ENCODE peak calls at places on chromosomes 5 and 9, in five cellular contexts. V is IMR-90, O is mesenchymal stem cell, Z is H1, U is neuronal stem cell. L is an unnamed sample.

GRCh38 chr5:179880066-179880650 is 21.5 kb upstream of the MRNIP start:
- DNase-seq in V (no peak), O (no peak), Z (no peak), U (no peak), L (no peak)

GRCh38 chr9:79615038-79615437 is 43.3 kb downstream of the TLE4 start:
- DNase-seq in V (no peak), O (no peak), Z (no peak), U (no peak), L (no peak)

GRCh38 chr9:126719677-126720435 is 85.0 kb upstream of the ZBTB43 start:
- DNase-seq in V (peak), O (peak), Z (peak), U (peak), L (peak)

GRCh38 chr9:121884057-121884512 is 209.0 kb downstream of the TTLL11 start:
- DNase-seq in V (no peak), O (no peak), Z (no peak), U (peak), L (no peak)

GRCh38 chr5:158203256-158203655 is 344.3 kb upstream of the CLINT1 start:
- DNase-seq in V (no peak), O (no peak), Z (no peak), U (no peak), L (no peak)

GRCh38 chr9:78035369-78035993 is 3.9 kb upstream of the GNAQ start:
- DNase-seq in V (peak), O (peak), Z (no peak), U (peak), L (peak)

GRCh38 chr9:75265525-75265972 is 177.2 kb downstream of the OSTF1 start:
- DNase-seq in V (peak), O (peak), Z (peak), U (peak), L (peak)

GRCh38 chr9:98256632-98257218 is 1.3 kb upstream of the TBC1D2 start:
- DNase-seq in V (no peak), O (no peak), Z (no peak), U (no peak), L (no peak)

GRCh38 chr5:6552612-6553011 is 80.2 kb downstream of the NSUN2 start:
- DNase-seq in V (no peak), O (no peak), Z (no peak), U (no peak), L (no peak)

GRCh38 chr5:93794954-93795353 is 53.6 kb upstream of the POU5F2 start:
- DNase-seq in V (no peak), O (no peak), Z (no peak), U (no peak), L (no peak)

GRCh38 chr9:127796225-127796813 is 6.4 kb upstream of the FPGS start:
- DNase-seq in V (peak), O (peak), Z (no peak), U (no peak), L (no peak)

GRCh38 chr5:90285581-90285980 is 124.0 kb downstream of the CETN3 start:
- DNase-seq in V (no peak), O (no peak), Z (no peak), U (no peak), L (no peak)

GRCh38 chr5:139241139-139241538 is 43.0 kb upstream of the SIL1 start:
- DNase-seq in V (no peak), O (no peak), Z (no peak), U (no peak), L (no peak)

GRCh38 chr5:169223595-169223953 is 77.4 kb downstream of the SLIT3 start:
- DNase-seq in V (no peak), O (no peak), Z (no peak), U (no peak), L (no peak)

GRCh38 chr5:66100851-66101250 is 43.2 kb upstream of the SREK1 start:
- DNase-seq in V (no peak), O (no peak), Z (no peak), U (no peak), L (no peak)

GRCh38 chr5:29077451-29077850 is 2039.1 kb upstream of the CDH9 start:
- DNase-seq in V (no peak), O (no peak), Z (no peak), U (no peak), L (no peak)

GRCh38 chr5:57778528-57779175 is 296.0 kb upstream of the ACTBL2 start:
- DNase-seq in V (peak), O (peak), Z (no peak), U (no peak), L (no peak)

GRCh38 chr5:96821260-96821916 is 13.6 kb upstream of the ERAP1 start:
- DNase-seq in V (peak), O (peak), Z (no peak), U (no peak), L (no peak)

GRCh38 chr5:174235226-174235992 is 189.9 kb downstream of the NSG2 start:
- DNase-seq in V (no peak), O (no peak), Z (no peak), U (no peak), L (no peak)

GRCh38 chr5:71699233-71699632 is 19.8 kb upstream of the CARTPT start:
- DNase-seq in V (no peak), O (no peak), Z (no peak), U (no peak), L (no peak)
- H3K4me2 ChIP-seq in V (no peak), O (no peak), Z (no peak), U (no peak), L (no peak)

GRCh38 chr9:94030318-94031179 is 53.7 kb upstream of the PTPDC1 start:
- DNase-seq in V (peak), O (peak), Z (peak), U (peak), L (peak)
- H3K14ac ChIP-seq in V (peak), O (peak), Z (no peak), U (peak), L (peak)

GRCh38 chr5:142250119-142250518 is 74.7 kb downstream of the SPRY4 start:
- DNase-seq in V (no peak), O (no peak), Z (no peak), U (no peak), L (no peak)

GRCh38 chr5:142244440-142244839 is 80.4 kb downstream of the SPRY4 start:
- DNase-seq in V (no peak), O (no peak), Z (no peak), U (no peak), L (no peak)

GRCh38 chr5:142246263-142246662 is 78.6 kb downstream of the SPRY4 start:
- DNase-seq in V (peak), O (no peak), Z (no peak), U (no peak), L (no peak)

GRCh38 chr5:142245776-142246175 is 79.0 kb downstream of the SPRY4 start:
- DNase-seq in V (no peak), O (no peak), Z (no peak), U (no peak), L (no peak)

GRCh38 chr5:142248853-142249462 is 75.9 kb downstream of the SPRY4 start:
- DNase-seq in V (peak), O (no peak), Z (no peak), U (no peak), L (no peak)
- H2BK15ac ChIP-seq in V (no peak), O (no peak), Z (no peak), U (no peak), L (no peak)

GRCh38 chr5:160155017-160155725 is 35.9 kb upstream of the PWWP2A start:
- DNase-seq in V (no peak), O (no peak), Z (no peak), U (no peak), L (no peak)

GRCh38 chr5:160158087-160158486 is 38.8 kb upstream of the PWWP2A start:
- DNase-seq in V (no peak), O (no peak), Z (no peak), U (no peak), L (peak)

GRCh38 chr5:160152901-160153300 is 33.7 kb upstream of the PWWP2A start:
- DNase-seq in V (no peak), O (no peak), Z (no peak), U (no peak), L (no peak)

GRCh38 chr5:160150381-160150780 is 31.1 kb upstream of the PWWP2A start:
- DNase-seq in V (no peak), O (no peak), Z (no peak), U (no peak), L (no peak)

GRCh38 chr5:160152287-160152686 is 33.0 kb upstream of the PWWP2A start:
- DNase-seq in V (no peak), O (no peak), Z (no peak), U (no peak), L (no peak)
- H3K4me2 ChIP-seq in V (no peak), O (no peak), Z (no peak), U (no peak), L (no peak)

GRCh38 chr5:14416709-14417108 is 164.9 kb upstream of the OTULINL start:
- DNase-seq in V (no peak), O (no peak), Z (no peak), U (no peak), L (no peak)
- H3K14ac ChIP-seq in V (peak), O (no peak), Z (no peak), U (no peak), L (no peak)

L was measured in H9.